ENCODE peak calls at places on chromosomes 11 and 22, in eight cellular contexts. I, Q, X, J, R, M, B and K are unnamed samples.

GRCh38 chr22:50671641-50672040 is 982 bp upstream of the SHANK3 start:
- DNase-seq in I (peak), Q (no peak), X (no peak), J (no peak), R (no peak), M (no peak), B (no peak), K (no peak)

GRCh38 chr11:131674051-131674755 is 303.8 kb downstream of the NTM start:
- DNase-seq in I (peak), Q (peak), X (peak), J (peak), R (peak), M (peak), B (peak), K (peak)

GRCh38 chr11:125123947-125124633 is 12.7 kb upstream of the TMEM218 start:
- DNase-seq in I (peak), Q (no peak), X (peak), J (peak), R (peak), M (peak), B (no peak), K (no peak)

GRCh38 chr11:32290783-32291182 is 144.6 kb downstream of the WT1 start:
- DNase-seq in I (no peak), Q (no peak), X (no peak), J (no peak), R (no peak), M (no peak), B (no peak), K (peak)

GRCh38 chr22:40345271-40345670 is 1.0 kb upstream of the ADSL start:
- DNase-seq in I (no peak), Q (no peak), X (no peak), J (peak), R (peak), M (no peak), B (no peak), K (no peak)

GRCh38 chr11:72037554-72038311 is 39.0 kb downstream of the IL18BP start:
- DNase-seq in I (peak), Q (no peak), X (no peak), J (no peak), R (no peak), M (no peak), B (no peak), K (no peak)

GRCh38 chr22:26725012-26725676 is 67.8 kb downstream of the MIAT start:
- DNase-seq in I (no peak), Q (no peak), X (no peak), J (no peak), R (no peak), M (no peak), B (no peak), K (no peak)

GRCh38 chr11:120339394-120339890 is 3.2 kb downstream of the ARHGEF12 start:
- DNase-seq in I (peak), Q (no peak), X (peak), J (peak), R (peak), M (no peak), B (no peak), K (no peak)

GRCh38 chr11:87180743-87181142 is 143.0 kb downstream of the TMEM135 start:
- DNase-seq in I (no peak), Q (no peak), X (no peak), J (peak), R (no peak), M (no peak), B (no peak), K (no peak)

GRCh38 chr11:61131998-61132555 is 29.1 kb downstream of the VPS37C start:
- DNase-seq in I (no peak), Q (no peak), X (no peak), J (no peak), R (no peak), M (no peak), B (no peak), K (no peak)

GRCh38 chr11:36041988-36042606 is 98.2 kb downstream of the LDLRAD3 start:
- DNase-seq in I (no peak), Q (no peak), X (no peak), J (no peak), R (no peak), M (no peak), B (no peak), K (no peak)

GRCh38 chr22:43230571-43230970 is 43.6 kb upstream of the TTLL12 start:
- DNase-seq in I (no peak), Q (no peak), X (no peak), J (no peak), R (no peak), M (no peak), B (no peak), K (no peak)

GRCh38 chr11:116533186-116533825 is 239.5 kb downstream of the BUD13 start:
- DNase-seq in I (no peak), Q (no peak), X (no peak), J (no peak), R (no peak), M (no peak), B (no peak), K (no peak)

GRCh38 chr11:8258289-8258688 is 5.4 kb downstream of the LMO1 start:
- DNase-seq in I (peak), Q (no peak), X (no peak), J (no peak), R (no peak), M (peak), B (no peak), K (no peak)

GRCh38 chr22:27512283-27512761 is 289.2 kb downstream of the MN1 start:
- DNase-seq in I (peak), Q (peak), X (peak), J (peak), R (peak), M (peak), B (no peak), K (peak)

GRCh38 chr11:63978551-63979235 is 4.3 kb downstream of the COX8A start:
- DNase-seq in I (no peak), Q (no peak), X (no peak), J (no peak), R (no peak), M (no peak), B (no peak), K (no peak)

GRCh38 chr11:32792948-32793475 is 1.4 kb downstream of the CCDC73 start:
- DNase-seq in I (peak), Q (peak), X (peak), J (peak), R (peak), M (peak), B (peak), K (peak)

GRCh38 chr11:120715239-120715638 is 203.7 kb downstream of the GRIK4 start:
- DNase-seq in I (no peak), Q (no peak), X (no peak), J (no peak), R (no peak), M (no peak), B (no peak), K (no peak)

GRCh38 chr22:43203471-43203981 is 16.6 kb upstream of the TTLL12 start:
- DNase-seq in I (peak), Q (no peak), X (peak), J (no peak), R (no peak), M (no peak), B (peak), K (no peak)

GRCh38 chr11:66011239-66011784 is 496 bp upstream of the CST6 start:
- DNase-seq in I (no peak), Q (no peak), X (no peak), J (peak), R (no peak), M (peak), B (no peak), K (no peak)

GRCh38 chr22:47296405-47297260 is 534.2 kb downstream of the TBC1D22A start:
- DNase-seq in I (no peak), Q (no peak), X (peak), J (no peak), R (no peak), M (no peak), B (no peak), K (no peak)

GRCh38 chr22:50059881-50060262 is 1.8 kb upstream of the TTLL8 start:
- DNase-seq in I (no peak), Q (no peak), X (no peak), J (no peak), R (no peak), M (no peak), B (no peak), K (no peak)

GRCh38 chr22:20571531-20572007 is 64.2 kb downstream of the MED15 start:
- DNase-seq in I (no peak), Q (no peak), X (no peak), J (no peak), R (peak), M (peak), B (no peak), K (no peak)

DNA sequence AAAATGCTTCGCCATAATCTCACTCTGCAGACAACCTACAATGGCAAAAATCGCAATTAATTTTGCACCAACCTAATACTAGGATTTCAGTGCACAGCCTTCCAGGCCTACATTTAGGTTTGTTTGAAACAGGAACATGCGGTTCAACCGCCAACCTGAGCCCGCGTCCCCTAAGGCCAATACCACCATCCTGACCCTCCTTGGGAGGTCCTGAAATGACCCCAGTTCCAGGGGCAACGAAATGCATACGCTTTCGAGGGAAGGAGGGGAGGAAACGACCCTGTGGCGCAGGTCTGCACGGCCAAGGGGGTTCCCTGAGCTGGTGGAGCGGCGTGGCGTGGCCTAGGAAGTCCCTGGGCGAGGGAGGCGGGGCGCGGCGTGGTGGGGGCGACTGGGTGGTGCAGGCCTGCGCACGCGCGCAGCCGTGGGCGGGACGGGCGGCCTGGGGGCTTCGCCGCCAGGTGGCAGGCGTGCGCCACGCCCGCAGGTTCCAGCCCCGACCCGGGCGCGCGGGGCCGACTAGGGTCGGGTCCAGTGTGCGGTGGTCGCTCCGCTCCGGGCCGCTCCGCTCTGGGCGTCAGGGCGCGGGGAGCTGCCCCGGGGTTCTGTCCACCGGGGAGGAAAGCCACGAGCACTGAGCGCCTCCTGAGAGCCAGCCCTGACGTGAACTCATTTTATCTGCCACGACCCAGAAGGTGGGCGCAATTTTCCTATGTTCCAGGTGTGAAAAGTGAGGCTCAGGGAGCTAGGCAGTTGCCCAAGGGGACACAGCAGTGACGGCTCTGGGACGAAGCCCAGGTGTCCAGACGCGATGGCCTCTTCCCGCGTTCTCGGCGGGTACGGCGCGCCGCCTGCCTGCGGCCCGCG is 94.2 kb downstream of the SWAP70 start:
- DNase-seq in I (peak), Q (peak), X (peak), J (peak), R (peak), M (peak), B (no peak), K (peak)
- TF ChIP-seq POLR2A in I (peak), Q (no peak), X (no peak), J (no peak), R (peak), M (peak), B (peak), K (no peak)

GRCh38 chr11:121869478-121869877 is 246.5 kb downstream of the BLID start:
- DNase-seq in I (no peak), Q (no peak), X (no peak), J (no peak), R (no peak), M (no peak), B (no peak), K (no peak)

GRCh38 chr11:121866822-121867221 is 249.2 kb downstream of the BLID start:
- DNase-seq in I (no peak), Q (no peak), X (no peak), J (no peak), R (no peak), M (no peak), B (no peak), K (no peak)

GRCh38 chr11:121870202-121871045 is 245.6 kb downstream of the BLID start:
- DNase-seq in I (no peak), Q (no peak), X (peak), J (no peak), R (no peak), M (no peak), B (no peak), K (peak)

GRCh38 chr11:121863126-121863525 is 252.9 kb downstream of the BLID start:
- DNase-seq in I (no peak), Q (no peak), X (no peak), J (no peak), R (no peak), M (no peak), B (no peak), K (no peak)

GRCh38 chr11:121864660-121865059 is 251.4 kb downstream of the BLID start:
- DNase-seq in I (no peak), Q (no peak), X (no peak), J (no peak), R (no peak), M (no peak), B (no peak), K (no peak)
- TF ChIP-seq CTCF in I (no peak), Q (no peak), X (no peak), J (no peak), R (no peak), M (no peak), B (no peak), K (no peak)

GRCh38 chr11:17547051-17547577 is at the start of gene OTOG:
- DNase-seq in I (no peak), Q (no peak), X (no peak), J (no peak), R (no peak), M (no peak), B (peak), K (no peak)
- TF ChIP-seq POLR2A in I (no peak), Q (no peak), X (no peak), J (no peak), R (no peak), M (no peak), B (no peak), K (no peak)

GRCh38 chr22:19494001-19494560 is 14.4 kb downstream of the CDC45 start:
- DNase-seq in I (no peak), Q (no peak), X (no peak), J (no peak), R (no peak), M (no peak), B (no peak), K (no peak)

GRCh38 chr22:19497245-19497644 is 17.5 kb downstream of the CDC45 start:
- DNase-seq in I (no peak), Q (no peak), X (peak), J (peak), R (no peak), M (peak), B (no peak), K (no peak)

GRCh38 chr22:19494676-19495173 is 15.0 kb downstream of the CDC45 start:
- DNase-seq in I (no peak), Q (no peak), X (no peak), J (no peak), R (no peak), M (no peak), B (no peak), K (no peak)

GRCh38 chr22:19496324-19496630 is 16.6 kb downstream of the CDC45 start:
- DNase-seq in I (no peak), Q (no peak), X (no peak), J (no peak), R (no peak), M (no peak), B (no peak), K (no peak)

GRCh38 chr22:19495562-19496323 is 16.0 kb downstream of the CDC45 start:
- DNase-seq in I (no peak), Q (no peak), X (no peak), J (peak), R (no peak), M (no peak), B (no peak), K (no peak)
- TF ChIP-seq CTCF in I (peak), Q (no peak), X (no peak), J (peak), R (no peak), M (no peak), B (no peak), K (no peak)

GRCh38 chr11:67117667-67118058 is 1.4 kb upstream of the KDM2A start:
- DNase-seq in I (peak), Q (no peak), X (peak), J (no peak), R (peak), M (peak), B (no peak), K (peak)

GRCh38 chr11:67117176-67117575 is 1.9 kb upstream of the KDM2A start:
- DNase-seq in I (no peak), Q (no peak), X (no peak), J (no peak), R (no peak), M (no peak), B (no peak), K (no peak)

GRCh38 chr11:67118801-67119576 is at the start of gene KDM2A:
- DNase-seq in I (peak), Q (peak), X (peak), J (peak), R (peak), M (peak), B (peak), K (peak)

GRCh38 chr11:67119577-67120391 is 721 bp downstream of the KDM2A start:
- DNase-seq in I (peak), Q (no peak), X (peak), J (no peak), R (peak), M (peak), B (no peak), K (peak)

GRCh38 chr11:67118059-67118766 is 850 bp upstream of the KDM2A start:
- DNase-seq in I (peak), Q (no peak), X (peak), J (no peak), R (peak), M (peak), B (no peak), K (peak)
- TF ChIP-seq POLR2A in I (peak), Q (no peak), X (no peak), J (peak), R (no peak), M (no peak), B (peak), K (no peak)

GRCh38 chr11:133570376-133570775 is 38.1 kb upstream of the OPCML start:
- DNase-seq in I (no peak), Q (no peak), X (no peak), J (no peak), R (no peak), M (no peak), B (no peak), K (no peak)

GRCh38 chr11:133577403-133577802 is 45.1 kb upstream of the OPCML start:
- DNase-seq in I (no peak), Q (no peak), X (no peak), J (no peak), R (no peak), M (no peak), B (no peak), K (no peak)

GRCh38 chr11:133579165-133580031 is 47.1 kb upstream of the OPCML start:
- DNase-seq in I (no peak), Q (no peak), X (no peak), J (no peak), R (no peak), M (no peak), B (no peak), K (no peak)

GRCh38 chr11:133581091-133581490 is 48.8 kb upstream of the OPCML start:
- DNase-seq in I (no peak), Q (no peak), X (no peak), J (no peak), R (no peak), M (no peak), B (no peak), K (no peak)

GRCh38 chr11:133576351-133576750 is 44.0 kb upstream of the OPCML start:
- DNase-seq in I (no peak), Q (no peak), X (peak), J (no peak), R (no peak), M (no peak), B (no peak), K (no peak)
- TF ChIP-seq CTCF in I (no peak), Q (no peak), X (no peak), J (no peak), R (no peak), M (no peak), B (peak), K (no peak)

GRCh38 chr22:37638351-37639069 is 959 bp upstream of the SH3BP1 start:
- DNase-seq in I (no peak), Q (no peak), X (no peak), J (no peak), R (peak), M (no peak), B (no peak), K (no peak)
- TF ChIP-seq POLR2A in I (no peak), Q (no peak), X (no peak), J (no peak), R (peak), M (no peak), B (no peak), K (no peak)

DNA sequence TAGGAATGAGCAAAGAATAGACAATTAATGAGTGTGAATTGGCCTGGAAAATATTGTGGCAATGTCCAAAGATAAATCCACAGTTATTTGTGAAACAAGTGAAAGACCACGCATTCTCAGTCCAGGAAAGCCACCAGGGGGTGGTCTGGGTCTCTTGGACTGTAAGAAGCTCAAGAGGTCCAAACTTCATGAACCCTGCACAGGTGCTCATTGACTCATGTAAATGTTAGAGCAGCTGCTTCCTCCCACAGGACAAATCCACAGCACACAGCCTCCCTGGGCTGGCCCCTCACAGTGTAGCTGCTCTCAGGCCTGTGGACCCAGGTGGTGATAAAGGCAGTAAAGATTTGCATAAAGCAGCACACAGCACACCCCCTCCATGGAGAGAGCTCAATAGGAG is 114.0 kb downstream of the ZNF280B start:
- DNase-seq in I (no peak), Q (no peak), X (no peak), J (no peak), R (peak), M (no peak), B (no peak), K (no peak)
- TF ChIP-seq CTCF in I (no peak), Q (no peak), X (no peak), J (no peak), R (no peak), M (no peak), B (no peak), K (no peak)